ENCODE peak calls at places on chromosomes 3 and 15, in nine cellular contexts. B, Z, V, Q, D, P, L, H and U are unnamed samples.

GRCh38 chr3:44427683-44428082 is 49.8 kb downstream of the ZNF445 start:
- DNase-seq in Q (no peak), V (no peak), Z (no peak), H (peak), B (no peak), P (no peak), L (peak), D (no peak), U (peak)

GRCh38 chr3:130626021-130626420 is 109.0 kb downstream of the COL6A6 start:
- DNase-seq in L (no peak), Q (no peak), B (no peak), P (no peak), D (no peak), H (no peak), Z (no peak), V (no peak), U (no peak)

GRCh38 chr15:69424748-69425413 is 10.7 kb downstream of the KIF23 start:
- DNase-seq in Z (no peak), P (no peak), H (no peak), L (no peak), D (no peak), B (no peak), V (no peak), Q (no peak), U (no peak)

GRCh38 chr3:72449551-72449950 is 398.7 kb downstream of the SHQ1 start:
- DNase-seq in D (no peak), V (no peak), Z (no peak), B (no peak), P (no peak), Q (no peak), H (no peak), L (no peak), U (no peak)

GRCh38 chr3:171880471-171880870 is 37.3 kb downstream of the TMEM212 start:
- DNase-seq in B (no peak), P (no peak), Z (no peak), V (no peak), H (no peak), L (no peak), Q (no peak), D (no peak), U (no peak)

GRCh38 chr3:32403663-32404062 is 12.0 kb downstream of the CMTM7 start:
- DNase-seq in D (no peak), P (no peak), Z (no peak), V (no peak), Q (no peak), H (no peak), B (no peak), L (no peak), U (no peak)

GRCh38 chr15:38398134-38398533 is 55.8 kb upstream of the FAM98B start:
- DNase-seq in L (no peak), Z (peak), H (peak), B (peak), Q (no peak), P (no peak), V (no peak), D (peak), U (no peak)

GRCh38 chr15:97706059-97706458 is 254.4 kb upstream of the ARRDC4 start:
- DNase-seq in Z (no peak), P (no peak), H (no peak), Q (no peak), V (no peak), L (no peak), D (no peak), B (no peak), U (no peak)

GRCh38 chr3:113495035-113495434 is 19.9 kb downstream of the SPICE1 start:
- DNase-seq in Z (peak), P (no peak), L (no peak), Q (no peak), H (peak), V (peak), D (no peak), B (peak), U (peak)

GRCh38 chr15:66474140-66474539 is 23.4 kb downstream of the SNAPC5 start:
- DNase-seq in D (no peak), Q (no peak), H (no peak), Z (no peak), P (no peak), L (no peak), B (no peak), V (no peak), U (peak)

GRCh38 chr3:167559922-167560321 is 86.1 kb upstream of the SERPINI2 start:
- DNase-seq in Z (no peak), Q (no peak), B (no peak), H (no peak), L (no peak), P (no peak), V (no peak), D (no peak), U (no peak)

GRCh38 chr3:42790714-42791229 is 13.5 kb downstream of the HIGD1A start:
- DNase-seq in B (no peak), Q (no peak), P (no peak), H (peak), L (no peak), D (no peak), Z (no peak), V (no peak), U (no peak)

GRCh38 chr15:67820992-67821783 is 4.1 kb upstream of the SKOR1 start:
- DNase-seq in H (peak), B (no peak), D (no peak), Q (no peak), V (no peak), P (no peak), L (peak), Z (no peak), U (peak)

GRCh38 chr15:29612701-29613100 is 209.6 kb downstream of the TJP1 start:
- DNase-seq in P (no peak), H (no peak), Q (no peak), B (no peak), V (no peak), D (no peak), Z (no peak), L (no peak), U (peak)

GRCh38 chr3:131535596-131535995 is 32.8 kb upstream of the MRPL3 start:
- DNase-seq in B (no peak), Q (no peak), V (no peak), D (no peak), P (no peak), H (no peak), L (no peak), Z (no peak), U (peak)

GRCh38 chr15:82847703-82848102 is 38.3 kb downstream of the WHAMM start:
- DNase-seq in V (no peak), P (no peak), L (no peak), H (no peak), Q (no peak), B (no peak), Z (no peak), D (no peak), U (no peak)

GRCh38 chr3:156630773-156631093 is 43.7 kb upstream of the TIPARP start:
- DNase-seq in B (no peak), V (no peak), L (no peak), Q (no peak), D (no peak), P (no peak), H (no peak), Z (no peak), U (no peak)

GRCh38 chr3:23949784-23950183 is 4.7 kb downstream of the NR1D2 start:
- DNase-seq in Q (peak), Z (no peak), H (peak), B (no peak), D (no peak), V (no peak), L (no peak), P (no peak), U (no peak)

GRCh38 chr3:40624189-40624754 is 99.5 kb downstream of the ZNF621 start:
- DNase-seq in Z (no peak), D (no peak), Q (no peak), B (no peak), V (no peak), H (no peak), L (no peak), P (no peak), U (no peak)

GRCh38 chr3:192408007-192408655 is 319.2 kb downstream of the FGF12 start:
- DNase-seq in L (no peak), V (no peak), Q (no peak), D (no peak), H (no peak), Z (no peak), P (no peak), B (no peak), U (peak)

GRCh38 chr3:25587526-25587925 is 77.2 kb downstream of the TOP2B start:
- DNase-seq in L (no peak), D (no peak), H (no peak), P (no peak), B (no peak), Z (no peak), Q (no peak), V (no peak), U (no peak)

GRCh38 chr3:94307588-94307987 is 244.7 kb downstream of the NSUN3 start:
- DNase-seq in Q (no peak), P (no peak), V (no peak), D (no peak), Z (no peak), L (no peak), B (no peak), H (no peak), U (no peak)

GRCh38 chr3:149494759-149495580 is 20.5 kb downstream of the TM4SF4 start:
- DNase-seq in P (no peak), L (no peak), D (no peak), Q (no peak), H (no peak), Z (no peak), V (no peak), B (no peak), U (no peak)

GRCh38 chr15:60890361-60890991 is 338.6 kb downstream of the RORA start:
- DNase-seq in P (no peak), Z (no peak), Q (no peak), H (no peak), B (no peak), V (no peak), L (no peak), D (no peak), U (no peak)

GRCh38 chr3:62252614-62253147 is 120.7 kb downstream of the FEZF2 start:
- DNase-seq in Z (no peak), Q (no peak), V (no peak), D (no peak), H (no peak), B (no peak), P (no peak), L (no peak), U (no peak)

GRCh38 chr15:27268923-27269322 is 297.9 kb downstream of the GABRG3 start:
- DNase-seq in P (no peak), V (no peak), H (no peak), L (no peak), Q (no peak), D (no peak), B (no peak), Z (no peak), U (no peak)

GRCh38 chr3:58999134-58999778 is 50.6 kb downstream of the CFAP20DC start:
- DNase-seq in V (no peak), Z (no peak), P (no peak), Q (no peak), H (no peak), D (no peak), L (peak), B (no peak), U (no peak)

GRCh38 chr3:143775401-143775970 is 72.8 kb downstream of the SLC9A9 start:
- DNase-seq in H (peak), Z (peak), B (peak), P (peak), V (peak), L (peak), Q (no peak), D (peak), U (peak)
- TF ChIP-seq REST in H (no peak), Z (no peak), B (no peak), P (no peak), V (no peak), L (no peak), Q (no peak), D (no peak), U (no peak)

GRCh38 chr3:134681527-134681910 is 30.7 kb upstream of the KY start:
- DNase-seq in H (no peak), Z (no peak), Q (no peak), V (no peak), D (no peak), B (no peak), L (no peak), P (no peak), U (no peak)
- TF ChIP-seq REST in H (no peak), Z (no peak), Q (no peak), V (no peak), D (no peak), B (no peak), L (no peak), P (no peak), U (no peak)

GRCh38 chr3:22157848-22158247 is 406.8 kb upstream of the ZNF385D start:
- DNase-seq in Q (no peak), H (no peak), D (no peak), V (no peak), L (no peak), B (no peak), Z (no peak), P (peak), U (no peak)
- TF ChIP-seq REST in Q (no peak), H (no peak), D (no peak), V (no peak), L (no peak), B (no peak), Z (no peak), P (no peak), U (no peak)

DNA sequence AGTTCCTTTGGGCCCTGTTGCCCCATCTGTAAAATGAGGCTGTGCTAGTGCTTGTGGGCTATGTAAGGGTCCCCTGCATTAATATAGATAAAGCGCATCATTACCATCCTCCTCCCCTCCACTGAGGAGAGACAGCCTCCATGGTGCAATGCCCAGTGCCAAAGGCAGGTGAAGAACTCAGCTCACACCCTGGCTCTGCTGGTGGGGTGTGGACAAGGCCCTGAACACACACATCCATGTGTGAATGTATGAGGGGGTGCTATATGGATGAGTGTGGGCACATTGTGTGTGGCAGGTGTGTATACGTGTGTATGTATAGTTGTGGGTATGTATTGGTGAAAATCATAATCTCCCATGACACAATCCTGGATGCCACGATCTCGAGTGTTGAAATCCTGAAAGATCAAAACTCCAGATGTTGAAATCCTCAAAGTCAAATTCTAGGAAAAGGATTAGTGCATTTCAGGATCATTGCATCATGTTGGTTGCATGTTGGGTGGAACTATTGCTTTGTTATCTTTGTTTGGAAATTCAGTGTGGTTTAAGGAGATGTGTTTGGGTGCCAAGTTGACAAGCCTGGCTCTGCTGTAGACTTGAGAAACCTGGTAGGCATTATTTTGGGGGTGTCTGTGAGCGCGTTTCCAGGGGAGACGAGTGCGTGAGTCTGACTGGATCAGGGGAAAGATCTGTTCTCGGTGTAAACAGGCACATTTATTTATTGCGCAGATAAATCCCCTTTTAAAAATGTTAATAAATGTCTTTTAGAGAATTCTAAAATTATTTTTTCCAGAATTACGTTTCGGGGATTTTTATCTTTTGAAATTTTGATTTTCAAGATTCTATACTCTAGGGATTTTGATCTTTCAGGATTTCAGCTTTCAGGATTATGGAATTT is 42.0 kb upstream of the SEC61A1 start:
- DNase-seq in H (peak), B (no peak), D (no peak), Q (no peak), V (no peak), P (no peak), Z (peak), L (no peak), U (no peak)
- TF ChIP-seq REST in H (no peak), B (no peak), D (no peak), Q (no peak), V (no peak), P (no peak), Z (no peak), L (no peak), U (no peak)

DNA sequence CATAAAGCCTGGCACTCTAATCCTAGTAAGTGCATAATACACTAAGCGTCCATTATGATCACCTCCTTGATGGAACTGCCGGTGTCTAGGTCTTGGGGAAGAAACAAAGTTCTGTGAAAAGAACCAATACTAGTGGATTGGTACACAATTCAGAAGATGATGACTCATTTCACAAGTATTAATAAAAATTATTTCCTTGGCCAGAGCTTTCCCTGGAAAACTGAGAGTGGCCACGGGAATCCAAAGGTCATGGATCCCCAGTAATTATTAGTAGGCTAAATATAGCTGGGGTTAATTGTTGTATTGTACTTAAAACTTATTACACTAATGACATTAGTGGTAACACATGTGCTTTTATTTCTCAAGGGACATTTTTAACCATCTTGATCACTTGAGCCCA is 808.0 kb upstream of the NR2F2 start:
- DNase-seq in Q (no peak), H (no peak), Z (no peak), D (no peak), V (no peak), L (no peak), P (no peak), B (no peak), U (no peak)
- TF ChIP-seq REST in Q (no peak), H (no peak), Z (no peak), D (no peak), V (no peak), L (no peak), P (no peak), B (no peak), U (no peak)